ENCODE peak calls at places on chromosomes 4 and X, in four cellular contexts. Z is stimulated activated CD4-positive, alpha-beta T cell treated with anti-CD3 and anti-CD28 coated beads, Interleukin-1b, Interleukin-23, amount 100 ng/mL, for 24 hours; P is psoas muscle; U is H54. Y is an unnamed sample.

GRCh38 chrX:134365923-134366322 is 94.0 kb upstream of the HPRT1 start:
- DNase-seq in Z (no peak), P (no peak), U (no peak), Y (no peak)

GRCh38 chrX:16212024-16212423 is 44.7 kb downstream of the MAGEB17 start:
- DNase-seq in Z (no peak), P (no peak), U (no peak), Y (no peak)

GRCh38 chr4:73007526-73008100 is 61.9 kb downstream of the COX18 start:
- DNase-seq in Z (no peak), P (no peak), U (no peak), Y (no peak)

GRCh38 chrX:19602866-19603620 is 87.7 kb upstream of the MAP3K15 start:
- DNase-seq in Z (no peak), P (peak; percentile 21), U (peak; percentile 18), Y (no peak)

GRCh38 chr4:158721680-158722079 is 1.5 kb downstream of the PPID start:
- DNase-seq in Z (no peak), P (no peak), U (no peak), Y (no peak)

GRCh38 chrX:22952011-22952410 is 47.7 kb upstream of the DDX53 start:
- DNase-seq in Z (no peak), P (no peak), U (no peak), Y (no peak)

GRCh38 chr4:128825226-128825625 is 15.7 kb downstream of the JADE1 start:
- DNase-seq in Z (no peak), P (no peak), U (no peak), Y (no peak)

GRCh38 chr4:12399781-12400180 is 971.1 kb upstream of the HS3ST1 start:
- DNase-seq in Z (no peak), P (no peak), U (no peak), Y (no peak)

GRCh38 chrX:110384490-110384889 is 25.8 kb downstream of the RTL9 start:
- DNase-seq in Z (no peak), P (no peak), U (no peak), Y (no peak)

GRCh38 chr4:122810669-122811068 is 16.0 kb upstream of the FGF2 start:
- DNase-seq in Z (no peak), P (no peak), U (no peak), Y (no peak)

GRCh38 chr4:120839624-120839973 is 82.9 kb downstream of the PRDM5 start:
- DNase-seq in Z (no peak), P (no peak), U (no peak), Y (no peak)

GRCh38 chr4:82469776-82470345 is 39.5 kb downstream of the ENOPH1 start:
- DNase-seq in Z (no peak), P (no peak), U (peak; percentile 7), Y (no peak)

GRCh38 chr4:82284475-82284857 is 89.3 kb downstream of the HNRNPD start:
- DNase-seq in Z (no peak), P (no peak), U (no peak), Y (no peak)

GRCh38 chr4:22695011-22695410 is 2.3 kb downstream of the GBA3 start:
- DNase-seq in Z (no peak), P (no peak), U (no peak), Y (no peak)

GRCh38 chr4:185717018-185717726 is 94.8 kb downstream of the SORBS2 start:
- DNase-seq in Z (no peak), P (no peak), U (no peak), Y (no peak)

GRCh38 chr4:3013839-3014350 is 50.5 kb downstream of the GRK4 start:
- DNase-seq in Z (no peak), P (no peak), U (no peak), Y (no peak)

GRCh38 chr4:154489558-154490260 is 1.9 kb downstream of the DCHS2 start:
- DNase-seq in Z (no peak), P (peak; percentile 10), U (no peak), Y (no peak)

GRCh38 chr4:81136161-81136910 is 78.7 kb downstream of the PRKG2 start:
- DNase-seq in Z (no peak), P (no peak), U (no peak), Y (no peak)

GRCh38 chrX:107619836-107620235 is 8.5 kb upstream of the PRPS1 start:
- DNase-seq in Z (no peak), P (no peak), U (no peak), Y (peak; percentile 38)

GRCh38 chrX:16445166-16445752 is 204.7 kb upstream of the S100G start:
- DNase-seq in Z (no peak), P (no peak), U (no peak), Y (no peak)

GRCh38 chrX:3713937-3714434 is 537 bp upstream of the PRKX start:
- DNase-seq in Z (no peak), P (no peak), U (no peak), Y (no peak)

GRCh38 chr4:157741642-157742041 is 431.2 kb downstream of the GASK1B start:
- DNase-seq in Z (no peak), P (no peak), U (no peak), Y (no peak)

GRCh38 chr4:38385286-38386010 is 278.6 kb upstream of the KLF3 start:
- DNase-seq in Z (no peak), P (no peak), U (no peak), Y (no peak)

GRCh38 chr4:2395584-2395983 is 22.9 kb downstream of the ZFYVE28 start:
- DNase-seq in Z (no peak), P (no peak), U (no peak), Y (no peak)

GRCh38 chrX:120310861-120311631 is at the start of gene TMEM255A:
- DNase-seq in Z (no peak), P (peak; percentile 15), U (peak; percentile 15), Y (no peak)

GRCh38 chr4:9968472-9968871 is 52.8 kb downstream of the SLC2A9 start:
- DNase-seq in Z (no peak), P (no peak), U (no peak), Y (no peak)

GRCh38 chrX:47706575-47706974 is 47.6 kb upstream of the UXT start:
- DNase-seq in Z (no peak), P (no peak), U (no peak), Y (no peak)

GRCh38 chr4:94240384-94240783 is 32.7 kb downstream of the SMARCAD1 start:
- DNase-seq in Z (no peak), P (no peak), U (no peak), Y (no peak)

GRCh38 chrX:40154229-40154852 is 56.6 kb upstream of the BCOR start:
- DNase-seq in Z (no peak), P (no peak), U (peak; percentile 35), Y (no peak)

GRCh38 chrX:386768-387575 is at the start of gene PPP2R3B:
- DNase-seq in Z (peak; percentile 95), P (peak; percentile 99), U (peak; percentile 98), Y (peak; percentile 97)

GRCh38 chr4:81510643-81511189 is 39.0 kb upstream of the RASGEF1B start:
- DNase-seq in Z (no peak), P (no peak), U (no peak), Y (no peak)

GRCh38 chr4:186957952-186958555 is 234.4 kb upstream of the FAT1 start:
- DNase-seq in Z (no peak), P (no peak), U (no peak), Y (no peak)

GRCh38 chrX:42678133-42678532 is 99.8 kb downstream of the PPP1R2C start:
- DNase-seq in Z (no peak), P (no peak), U (no peak), Y (no peak)

GRCh38 chr4:2385450-2386020 is 32.9 kb downstream of the ZFYVE28 start:
- DNase-seq in Z (no peak), P (no peak), U (no peak), Y (no peak)

GRCh38 chr4:56434599-56435000 is 815 bp downstream of the PPAT start:
- DNase-seq in Z (no peak), P (no peak), U (no peak), Y (no peak)

Y was measured in right atrium auricular region.